ENCODE peak calls at places on chromosomes 12 and 14, in nine cellular contexts. One of them, this sample, is unnamed.
A peak's percentile ranks its signal among the peaks of the same experiment; 100 is the strongest.

GRCh38 chr14:68897559-68898160 is 81.4 kb downstream of the ACTN1 start:
- DNase-seq in upper lobe of right lung: no peak
- DNase-seq in heart right ventricle: no peak
- DNase-seq in lung: no peak
- DNase-seq in heart left ventricle: no peak
- DNase-seq in GM23248: no peak
- DNase-seq in fibroblast of lung: no peak
- DNase-seq in neural progenitor cell: no peak
- DNase-seq in naive thymus-derived CD4-positive, alpha-beta T cell: no peak
- DNase-seq in this sample: no peak

GRCh38 chr12:77772606-77773298 is 57.9 kb upstream of the NAV3 start:
- DNase-seq in lung: no peak
- DNase-seq in GM23248: no peak
- DNase-seq in heart right ventricle: no peak
- DNase-seq in heart left ventricle: no peak
- DNase-seq in neural progenitor cell: no peak
- DNase-seq in fibroblast of lung: no peak
- DNase-seq in naive thymus-derived CD4-positive, alpha-beta T cell: no peak
- DNase-seq in upper lobe of right lung: no peak
- DNase-seq in this sample: no peak

GRCh38 chr12:39831587-39832315 is 212.1 kb upstream of the ABCD2 start:
- DNase-seq in naive thymus-derived CD4-positive, alpha-beta T cell: no peak
- DNase-seq in fibroblast of lung: no peak
- DNase-seq in lung: no peak
- DNase-seq in GM23248: peak; percentile 5
- DNase-seq in upper lobe of right lung: no peak
- DNase-seq in heart right ventricle: no peak
- DNase-seq in neural progenitor cell: no peak
- DNase-seq in heart left ventricle: no peak
- DNase-seq in this sample: no peak

GRCh38 chr12:24608637-24609285 is 340.1 kb downstream of the BCAT1 start:
- DNase-seq in heart right ventricle: no peak
- DNase-seq in lung: no peak
- DNase-seq in upper lobe of right lung: no peak
- DNase-seq in heart left ventricle: no peak
- DNase-seq in neural progenitor cell: no peak
- DNase-seq in fibroblast of lung: no peak
- DNase-seq in naive thymus-derived CD4-positive, alpha-beta T cell: no peak
- DNase-seq in GM23248: no peak
- DNase-seq in this sample: no peak

GRCh38 chr12:122182887-122183587 is at the start of gene LRRC43:
- DNase-seq in upper lobe of right lung: peak; percentile 82
- DNase-seq in heart left ventricle: peak; percentile 45
- DNase-seq in heart right ventricle: no peak
- DNase-seq in GM23248: peak; percentile 64
- DNase-seq in naive thymus-derived CD4-positive, alpha-beta T cell: peak; percentile 26
- DNase-seq in lung: no peak
- DNase-seq in fibroblast of lung: no peak
- DNase-seq in neural progenitor cell: peak; percentile 79
- DNase-seq in this sample: no peak

GRCh38 chr12:24469089-24469488 is 479.8 kb downstream of the BCAT1 start:
- DNase-seq in heart right ventricle: no peak
- DNase-seq in fibroblast of lung: no peak
- DNase-seq in lung: no peak
- DNase-seq in upper lobe of right lung: no peak
- DNase-seq in neural progenitor cell: no peak
- DNase-seq in GM23248: no peak
- DNase-seq in naive thymus-derived CD4-positive, alpha-beta T cell: no peak
- DNase-seq in heart left ventricle: no peak
- DNase-seq in this sample: no peak

GRCh38 chr14:94971750-94972149 is 185.6 kb downstream of the DICER1 start:
- DNase-seq in GM23248: peak; percentile 13
- DNase-seq in neural progenitor cell: no peak
- DNase-seq in lung: no peak
- DNase-seq in fibroblast of lung: no peak
- DNase-seq in naive thymus-derived CD4-positive, alpha-beta T cell: no peak
- DNase-seq in heart right ventricle: peak; percentile 39
- DNase-seq in heart left ventricle: peak; percentile 37
- DNase-seq in upper lobe of right lung: no peak
- DNase-seq in this sample: no peak

GRCh38 chr12:26179829-26180228 is 15.5 kb upstream of the SSPN start:
- DNase-seq in neural progenitor cell: no peak
- DNase-seq in GM23248: no peak
- DNase-seq in upper lobe of right lung: no peak
- DNase-seq in lung: no peak
- DNase-seq in fibroblast of lung: no peak
- DNase-seq in heart left ventricle: no peak
- DNase-seq in naive thymus-derived CD4-positive, alpha-beta T cell: no peak
- DNase-seq in heart right ventricle: no peak
- DNase-seq in this sample: no peak

GRCh38 chr12:67433393-67434175 is 164.4 kb downstream of the CAND1 start:
- DNase-seq in heart left ventricle: no peak
- DNase-seq in lung: no peak
- DNase-seq in naive thymus-derived CD4-positive, alpha-beta T cell: no peak
- DNase-seq in neural progenitor cell: no peak
- DNase-seq in heart right ventricle: no peak
- DNase-seq in fibroblast of lung: no peak
- DNase-seq in upper lobe of right lung: no peak
- DNase-seq in GM23248: peak; percentile 57
- DNase-seq in this sample: no peak

GRCh38 chr12:27652174-27652763 is 44.0 kb upstream of the REP15 start:
- DNase-seq in heart left ventricle: no peak
- DNase-seq in upper lobe of right lung: no peak
- DNase-seq in fibroblast of lung: peak; percentile 89
- DNase-seq in lung: peak; percentile 50
- DNase-seq in GM23248: peak; percentile 88
- DNase-seq in naive thymus-derived CD4-positive, alpha-beta T cell: peak; percentile 26
- DNase-seq in heart right ventricle: peak; percentile 85
- DNase-seq in neural progenitor cell: peak; percentile 92
- DNase-seq in this sample: peak; percentile 63

GRCh38 chr12:42097971-42098370 is 46.7 kb downstream of the GXYLT1 start:
- DNase-seq in lung: no peak
- DNase-seq in heart right ventricle: no peak
- DNase-seq in naive thymus-derived CD4-positive, alpha-beta T cell: peak; percentile 56
- DNase-seq in GM23248: no peak
- DNase-seq in upper lobe of right lung: no peak
- DNase-seq in heart left ventricle: no peak
- DNase-seq in fibroblast of lung: no peak
- DNase-seq in neural progenitor cell: no peak
- DNase-seq in this sample: no peak

GRCh38 chr14:87629788-87630187 is 363.2 kb downstream of the GALC start:
- DNase-seq in GM23248: peak; percentile 6
- DNase-seq in fibroblast of lung: no peak
- DNase-seq in neural progenitor cell: peak; percentile 13
- DNase-seq in upper lobe of right lung: no peak
- DNase-seq in lung: no peak
- DNase-seq in heart right ventricle: no peak
- DNase-seq in naive thymus-derived CD4-positive, alpha-beta T cell: no peak
- DNase-seq in heart left ventricle: no peak
- DNase-seq in this sample: no peak

GRCh38 chr12:31363416-31363809 is 37.5 kb upstream of the SINHCAF start:
- DNase-seq in fibroblast of lung: no peak
- DNase-seq in neural progenitor cell: peak; percentile 25
- DNase-seq in naive thymus-derived CD4-positive, alpha-beta T cell: no peak
- DNase-seq in upper lobe of right lung: no peak
- DNase-seq in GM23248: no peak
- DNase-seq in lung: no peak
- DNase-seq in heart right ventricle: no peak
- DNase-seq in heart left ventricle: no peak
- DNase-seq in this sample: no peak

GRCh38 chr12:31362115-31362758 is 36.3 kb upstream of the SINHCAF start:
- DNase-seq in lung: no peak
- DNase-seq in fibroblast of lung: no peak
- DNase-seq in GM23248: no peak
- DNase-seq in neural progenitor cell: peak; percentile 72
- DNase-seq in heart right ventricle: no peak
- DNase-seq in upper lobe of right lung: no peak
- DNase-seq in heart left ventricle: no peak
- DNase-seq in naive thymus-derived CD4-positive, alpha-beta T cell: no peak
- DNase-seq in this sample: no peak

GRCh38 chr12:31362759-31363415 is 36.9 kb upstream of the SINHCAF start:
- DNase-seq in heart right ventricle: no peak
- DNase-seq in heart left ventricle: peak; percentile 33
- DNase-seq in neural progenitor cell: peak; percentile 62
- DNase-seq in upper lobe of right lung: no peak
- DNase-seq in lung: no peak
- DNase-seq in fibroblast of lung: no peak
- DNase-seq in naive thymus-derived CD4-positive, alpha-beta T cell: no peak
- DNase-seq in GM23248: no peak
- DNase-seq in this sample: no peak

GRCh38 chr12:31361730-31362114 is 35.8 kb upstream of the SINHCAF start:
- DNase-seq in heart right ventricle: no peak
- DNase-seq in lung: no peak
- DNase-seq in naive thymus-derived CD4-positive, alpha-beta T cell: no peak
- DNase-seq in GM23248: no peak
- DNase-seq in fibroblast of lung: no peak
- DNase-seq in upper lobe of right lung: no peak
- DNase-seq in neural progenitor cell: no peak
- DNase-seq in heart left ventricle: no peak
- DNase-seq in this sample: no peak

DNA sequence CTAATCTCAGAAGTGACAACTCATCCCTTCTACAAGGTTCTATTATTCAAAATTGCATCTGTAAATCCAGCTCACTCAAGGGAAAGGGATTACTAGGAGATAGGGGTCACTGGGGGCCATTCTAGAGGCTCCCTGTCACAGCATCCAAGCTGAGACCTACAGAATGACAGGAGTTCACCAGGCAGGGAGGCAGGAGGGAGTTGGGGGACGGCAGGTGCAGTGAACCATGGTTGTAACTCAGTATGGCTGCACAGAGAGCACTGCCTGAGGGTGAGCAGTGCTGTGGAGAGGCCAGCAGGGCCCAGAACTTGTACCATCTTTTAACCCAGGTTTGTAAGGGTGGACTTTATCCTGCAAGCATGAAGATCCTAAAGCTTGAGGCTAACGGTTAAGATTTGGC is 37.9 kb upstream of the SINHCAF start:
- DNase-seq in upper lobe of right lung: peak; percentile 23
- DNase-seq in naive thymus-derived CD4-positive, alpha-beta T cell: no peak
- DNase-seq in heart left ventricle: no peak
- DNase-seq in GM23248: no peak
- DNase-seq in heart right ventricle: no peak
- DNase-seq in fibroblast of lung: no peak
- DNase-seq in neural progenitor cell: peak; percentile 33
- DNase-seq in lung: no peak
- DNase-seq in this sample: no peak
- H3K27ac ChIP-seq in upper lobe of right lung: no peak overlapping the region
- H3K27ac ChIP-seq in naive thymus-derived CD4-positive, alpha-beta T cell: no peak overlapping the region
- H3K27ac ChIP-seq in heart left ventricle: no peak overlapping the region
- H3K27ac ChIP-seq in GM23248: no peak overlapping the region
- H3K27ac ChIP-seq in heart right ventricle: no peak overlapping the region
- H3K27ac ChIP-seq in fibroblast of lung: no peak overlapping the region
- H3K27ac ChIP-seq in neural progenitor cell: peak overlapping the region; percentile 89
- H3K27ac ChIP-seq in lung: no peak overlapping the region
- H3K27ac ChIP-seq in this sample: no peak overlapping the region

GRCh38 chr12:132281021-132281420 is 48.4 kb downstream of the GALNT9 start:
- DNase-seq in heart right ventricle: no peak
- DNase-seq in neural progenitor cell: no peak
- DNase-seq in lung: no peak
- DNase-seq in naive thymus-derived CD4-positive, alpha-beta T cell: no peak
- DNase-seq in heart left ventricle: no peak
- DNase-seq in upper lobe of right lung: no peak
- DNase-seq in GM23248: peak; percentile 30
- DNase-seq in fibroblast of lung: no peak
- DNase-seq in this sample: no peak
- H3K9me3 ChIP-seq in heart right ventricle: no peaks in the 10 kb centered on the region
- H3K9me3 ChIP-seq in neural progenitor cell: no peaks in the 10 kb centered on the region
- H3K9me3 ChIP-seq in lung: peaks cover 8% of the 10 kb centered on the region
- H3K9me3 ChIP-seq in naive thymus-derived CD4-positive, alpha-beta T cell: no peaks in the 10 kb centered on the region
- H3K9me3 ChIP-seq in heart left ventricle: no peaks in the 10 kb centered on the region
- H3K9me3 ChIP-seq in upper lobe of right lung: no peaks in the 10 kb centered on the region
- H3K9me3 ChIP-seq in GM23248: no peaks in the 10 kb centered on the region
- H3K9me3 ChIP-seq in fibroblast of lung: no peaks in the 10 kb centered on the region
- H3K9me3 ChIP-seq in this sample: peaks cover 36% of the 10 kb centered on the region

GRCh38 chr14:90857866-90858265 is 41.6 kb upstream of the TTC7B start:
- DNase-seq in heart right ventricle: no peak
- DNase-seq in GM23248: no peak
- DNase-seq in upper lobe of right lung: no peak
- DNase-seq in heart left ventricle: no peak
- DNase-seq in naive thymus-derived CD4-positive, alpha-beta T cell: no peak
- DNase-seq in lung: no peak
- DNase-seq in neural progenitor cell: no peak
- DNase-seq in fibroblast of lung: peak; percentile 29
- DNase-seq in this sample: no peak
- H3K4me3 ChIP-seq in heart right ventricle: no peak overlapping the region
- H3K4me3 ChIP-seq in GM23248: no peak overlapping the region
- H3K4me3 ChIP-seq in upper lobe of right lung: peak overlapping the region; percentile 17
- H3K4me3 ChIP-seq in heart left ventricle: no peak overlapping the region
- H3K4me3 ChIP-seq in naive thymus-derived CD4-positive, alpha-beta T cell: no peak overlapping the region
- H3K4me3 ChIP-seq in lung: no peak overlapping the region
- H3K4me3 ChIP-seq in neural progenitor cell: no peak overlapping the region
- H3K4me3 ChIP-seq in fibroblast of lung: peak overlapping the region; percentile 60
- H3K4me3 ChIP-seq in this sample: no peak overlapping the region

DNA sequence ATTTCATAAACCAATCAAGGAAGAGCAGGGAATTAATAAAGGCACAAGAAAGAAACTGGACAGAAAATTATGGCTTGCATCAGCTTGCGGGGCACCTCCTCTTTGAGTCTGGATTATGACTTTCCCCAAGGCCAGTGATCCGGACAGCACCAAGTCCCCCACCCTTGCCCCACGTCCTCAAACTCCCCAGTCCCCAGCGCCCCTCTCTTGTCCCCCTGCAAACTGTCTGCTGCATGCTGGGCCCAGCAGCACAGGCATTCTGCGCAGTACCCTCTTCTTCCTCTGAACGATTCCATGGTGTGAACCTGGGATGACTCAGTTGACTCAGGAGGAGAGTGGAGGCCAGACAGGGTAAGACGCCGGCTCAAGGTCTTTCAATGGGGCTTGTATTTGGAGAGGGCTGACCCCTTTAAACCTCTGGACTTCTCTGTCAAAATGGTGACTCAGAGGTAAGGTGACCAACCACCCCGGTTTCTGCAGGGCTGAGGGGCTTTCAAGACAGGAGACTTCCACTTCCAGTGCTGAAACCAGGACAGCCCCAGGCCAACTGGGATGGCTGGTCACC is 13.5 kb downstream of the C14orf132 start:
- DNase-seq in GM23248: peak; percentile 50
- DNase-seq in heart right ventricle: no peak
- DNase-seq in lung: no peak
- DNase-seq in fibroblast of lung: no peak
- DNase-seq in naive thymus-derived CD4-positive, alpha-beta T cell: no peak
- DNase-seq in neural progenitor cell: no peak
- DNase-seq in upper lobe of right lung: no peak
- DNase-seq in heart left ventricle: no peak
- DNase-seq in this sample: no peak
- H3K27ac ChIP-seq in GM23248: peak overlapping the region; percentile 81
- H3K27ac ChIP-seq in heart right ventricle: no peak overlapping the region
- H3K27ac ChIP-seq in lung: no peak overlapping the region
- H3K27ac ChIP-seq in fibroblast of lung: no peak overlapping the region
- H3K27ac ChIP-seq in naive thymus-derived CD4-positive, alpha-beta T cell: no peak overlapping the region
- H3K27ac ChIP-seq in neural progenitor cell: no peak overlapping the region
- H3K27ac ChIP-seq in upper lobe of right lung: no peak overlapping the region
- H3K27ac ChIP-seq in heart left ventricle: peak overlapping the region; percentile 76
- H3K27ac ChIP-seq in this sample: no peak overlapping the region

GRCh38 chr14:43005807-43006206 is 1399.1 kb downstream of the LRFN5 start:
- DNase-seq in naive thymus-derived CD4-positive, alpha-beta T cell: no peak
- DNase-seq in neural progenitor cell: no peak
- DNase-seq in upper lobe of right lung: no peak
- DNase-seq in fibroblast of lung: peak; percentile 42
- DNase-seq in lung: no peak
- DNase-seq in GM23248: peak; percentile 32
- DNase-seq in heart left ventricle: no peak
- DNase-seq in heart right ventricle: no peak
- DNase-seq in this sample: no peak
- H3K9me3 ChIP-seq in naive thymus-derived CD4-positive, alpha-beta T cell: peaks cover 27% of the 10 kb centered on the region
- H3K9me3 ChIP-seq in neural progenitor cell: peaks cover 13% of the 10 kb centered on the region
- H3K9me3 ChIP-seq in upper lobe of right lung: peaks cover 24% of the 10 kb centered on the region
- H3K9me3 ChIP-seq in fibroblast of lung: no peaks in the 10 kb centered on the region
- H3K9me3 ChIP-seq in lung: peaks cover 11% of the 10 kb centered on the region
- H3K9me3 ChIP-seq in GM23248: peaks cover 1% of the 10 kb centered on the region
- H3K9me3 ChIP-seq in heart left ventricle: no peaks in the 10 kb centered on the region
- H3K9me3 ChIP-seq in heart right ventricle: peaks cover 59% of the 10 kb centered on the region
- H3K9me3 ChIP-seq in this sample: peaks cover 23% of the 10 kb centered on the region

GRCh38 chr14:100067481-100067880 is 2.3 kb downstream of the EVL start:
- DNase-seq in fibroblast of lung: no peak
- DNase-seq in neural progenitor cell: no peak
- DNase-seq in heart left ventricle: no peak
- DNase-seq in heart right ventricle: no peak
- DNase-seq in upper lobe of right lung: no peak
- DNase-seq in lung: no peak
- DNase-seq in naive thymus-derived CD4-positive, alpha-beta T cell: peak; percentile 20
- DNase-seq in GM23248: no peak
- DNase-seq in this sample: no peak
- H3K4me3 ChIP-seq in fibroblast of lung: no peak overlapping the region
- H3K4me3 ChIP-seq in neural progenitor cell: no peak overlapping the region
- H3K4me3 ChIP-seq in heart left ventricle: no peak overlapping the region
- H3K4me3 ChIP-seq in heart right ventricle: no peak overlapping the region
- H3K4me3 ChIP-seq in upper lobe of right lung: peak overlapping the region; percentile 43
- H3K4me3 ChIP-seq in lung: no peak overlapping the region
- H3K4me3 ChIP-seq in naive thymus-derived CD4-positive, alpha-beta T cell: peak overlapping the region; percentile 85
- H3K4me3 ChIP-seq in GM23248: no peak overlapping the region
- H3K4me3 ChIP-seq in this sample: no peak overlapping the region